ENCODE peak calls at places on chromosomes 4 and X, in nine cellular contexts. M is lower leg skin, J is AG10803, G is colonic mucosa, X is RWPE2, R is lung, U is upper lobe of right lung, S is fibroblast of mammary gland, D is BE2C. W is an unnamed sample.

GRCh38 chr4:177107288-177107901 is 202.3 kb upstream of the NEIL3 start:
- DNase-seq in R (no peak), S (peak), G (no peak), U (no peak), D (no peak), X (no peak), M (no peak), J (peak), W (peak)

GRCh38 chr4:114286275-114286674 is 306.8 kb upstream of the ARSJ start:
- DNase-seq in R (no peak), U (no peak), S (peak), M (no peak), G (no peak), X (no peak), J (no peak), D (no peak), W (no peak)

GRCh38 chrX:124208675-124209074 is 123.8 kb upstream of the TEX13D start:
- DNase-seq in D (no peak), S (no peak), G (no peak), M (no peak), U (no peak), R (no peak), X (no peak), J (no peak), W (no peak)

GRCh38 chr4:100517864-100518341 is at the start of gene EMCN:
- DNase-seq in X (no peak), D (no peak), S (peak), M (no peak), U (no peak), J (peak), R (no peak), G (no peak), W (peak)

GRCh38 chr4:159071178-159071968 is 31.5 kb upstream of the RAPGEF2 start:
- DNase-seq in G (peak), R (no peak), M (no peak), X (no peak), U (no peak), D (no peak), S (peak), J (peak), W (peak)

GRCh38 chrX:154540897-154541535 is 5.6 kb downstream of the G6PD start:
- DNase-seq in X (peak), G (no peak), S (no peak), D (no peak), U (peak), J (no peak), M (no peak), R (peak), W (no peak)

GRCh38 chrX:119343856-119344255 is 55.3 kb upstream of the SLC25A43 start:
- DNase-seq in M (no peak), J (no peak), D (no peak), R (no peak), X (no peak), U (no peak), G (peak), S (no peak), W (no peak)

GRCh38 chr4:151031831-151032605 is 16.9 kb upstream of the LRBA start:
- DNase-seq in X (no peak), S (peak), R (no peak), G (no peak), D (no peak), M (peak), J (peak), U (no peak), W (peak)

GRCh38 chr4:184262901-184263300 is 45.2 kb upstream of the ENPP6 start:
- DNase-seq in U (no peak), S (peak), J (peak), G (peak), X (no peak), M (no peak), D (no peak), R (no peak), W (no peak)

GRCh38 chr4:38313175-38313574 is 350.8 kb upstream of the KLF3 start:
- DNase-seq in S (no peak), D (no peak), G (peak), U (no peak), M (no peak), J (no peak), X (no peak), R (no peak), W (no peak)

GRCh38 chrX:120125444-120125843 is 9.7 kb upstream of the RHOXF1 start:
- DNase-seq in D (no peak), U (no peak), X (no peak), J (no peak), S (peak), M (no peak), R (no peak), G (no peak), W (no peak)

GRCh38 chrX:29690061-29690460 is 525.3 kb upstream of the MAGEB2 start:
- DNase-seq in M (no peak), U (no peak), S (peak), J (peak), R (no peak), G (no peak), X (no peak), D (no peak), W (peak)

GRCh38 chr4:67456577-67457196 is 88.6 kb downstream of the CENPC start:
- DNase-seq in M (no peak), D (no peak), X (no peak), G (peak), U (no peak), J (no peak), R (no peak), S (no peak), W (no peak)

GRCh38 chr4:101685126-101685525 is 105.4 kb upstream of the BANK1 start:
- DNase-seq in X (no peak), J (no peak), D (no peak), U (no peak), G (no peak), S (no peak), M (no peak), R (no peak), W (no peak)

GRCh38 chr4:96016615-96017299 is 176.9 kb downstream of the PDHA2 start:
- DNase-seq in X (no peak), R (no peak), M (no peak), U (no peak), S (peak), J (no peak), G (no peak), D (no peak), W (peak)

GRCh38 chr4:53490965-53491622 is 100.2 kb downstream of the LNX1 start:
- DNase-seq in R (no peak), D (peak), U (no peak), S (peak), X (no peak), G (peak), J (peak), M (no peak), W (peak)

DNA sequence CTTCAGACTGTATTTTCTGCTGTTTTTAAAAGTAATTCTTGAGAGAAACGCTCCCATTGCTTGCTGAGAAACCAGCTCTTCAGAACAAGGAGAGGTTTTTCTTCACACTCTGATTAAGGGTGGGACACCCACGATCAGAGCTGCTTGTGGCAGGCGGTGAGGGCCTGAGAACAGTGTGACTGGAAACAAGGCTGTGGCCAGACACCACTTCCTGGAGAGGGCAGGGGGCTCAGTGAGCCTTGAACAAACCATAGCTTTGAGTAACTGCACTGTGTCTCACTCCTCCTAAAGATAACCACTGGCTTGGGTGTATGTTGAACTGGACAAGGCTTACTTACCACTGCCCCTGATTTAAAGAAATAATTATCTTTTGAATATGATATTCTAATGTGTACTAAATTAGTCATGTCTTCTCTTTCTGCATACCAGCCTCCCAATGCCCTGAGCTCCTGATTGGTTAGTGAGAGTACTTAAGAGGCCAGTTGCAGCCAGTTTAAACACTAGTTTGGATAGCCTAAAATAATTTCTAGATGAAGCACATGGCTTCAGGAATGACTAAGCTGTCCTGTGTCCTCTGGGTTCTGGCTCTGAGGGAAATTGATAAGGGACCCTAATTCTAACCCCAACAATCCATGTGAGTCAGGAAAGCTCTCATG is 3.7 kb upstream of the GPR82 start:
- DNase-seq in M (no peak), X (no peak), G (no peak), R (no peak), U (no peak), J (no peak), S (peak), D (no peak), W (no peak)
- H3K4me3 ChIP-seq in M (no peak), X (no peak), G (no peak), R (no peak), U (no peak), J (no peak), S (no peak), D (no peak), W (no peak)

GRCh38 chr4:75058486-75058885 is 125.6 kb downstream of the PARM1 start:
- DNase-seq in G (no peak), R (no peak), U (no peak), S (no peak), X (no peak), M (no peak), J (no peak), D (no peak), W (no peak)

GRCh38 chr4:75051431-75051830 is 118.5 kb downstream of the PARM1 start:
- DNase-seq in G (no peak), S (no peak), M (no peak), R (no peak), D (no peak), X (no peak), U (no peak), J (no peak), W (no peak)

GRCh38 chr4:75054089-75054488 is 121.2 kb downstream of the PARM1 start:
- DNase-seq in M (no peak), G (no peak), U (no peak), J (no peak), D (no peak), S (no peak), X (no peak), R (no peak), W (no peak)

GRCh38 chr4:75057369-75057768 is 124.5 kb downstream of the PARM1 start:
- DNase-seq in M (no peak), S (no peak), R (no peak), U (no peak), X (no peak), D (no peak), G (no peak), J (no peak), W (no peak)

GRCh38 chr4:75056277-75056676 is 123.4 kb downstream of the PARM1 start:
- DNase-seq in J (no peak), U (no peak), S (no peak), M (no peak), X (no peak), D (no peak), G (no peak), R (no peak), W (no peak)
- TF ChIP-seq CTCF in J (no peak), U (no peak), S (no peak), M (no peak), X (no peak), D (peak), G (no peak), R (no peak), W (no peak)

DNA sequence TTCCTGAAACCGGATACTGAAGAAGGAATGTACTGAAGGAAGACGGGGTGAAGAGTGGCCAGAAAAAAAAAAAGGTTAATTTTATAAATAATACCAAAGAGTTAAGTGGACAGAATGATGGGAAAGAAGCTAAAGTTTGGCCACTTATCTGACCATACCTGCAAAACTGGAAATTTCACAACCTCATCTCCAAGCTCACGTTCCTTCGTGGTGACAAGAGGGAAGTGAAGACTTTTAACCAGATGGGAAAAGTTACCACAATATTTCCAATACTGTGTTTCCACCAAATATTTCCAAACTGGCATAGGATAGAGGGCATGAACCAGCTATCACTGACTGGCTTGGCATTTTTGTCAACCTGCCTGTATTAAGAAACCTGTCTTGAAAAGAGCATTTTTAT is 56.4 kb downstream of the MAML3 start:
- DNase-seq in R (no peak), U (no peak), D (no peak), G (no peak), J (no peak), X (no peak), M (no peak), S (no peak), W (no peak)
- H3K4me3 ChIP-seq in R (no peak), U (no peak), D (no peak), G (no peak), J (no peak), X (no peak), M (no peak), S (no peak), W (no peak)

DNA sequence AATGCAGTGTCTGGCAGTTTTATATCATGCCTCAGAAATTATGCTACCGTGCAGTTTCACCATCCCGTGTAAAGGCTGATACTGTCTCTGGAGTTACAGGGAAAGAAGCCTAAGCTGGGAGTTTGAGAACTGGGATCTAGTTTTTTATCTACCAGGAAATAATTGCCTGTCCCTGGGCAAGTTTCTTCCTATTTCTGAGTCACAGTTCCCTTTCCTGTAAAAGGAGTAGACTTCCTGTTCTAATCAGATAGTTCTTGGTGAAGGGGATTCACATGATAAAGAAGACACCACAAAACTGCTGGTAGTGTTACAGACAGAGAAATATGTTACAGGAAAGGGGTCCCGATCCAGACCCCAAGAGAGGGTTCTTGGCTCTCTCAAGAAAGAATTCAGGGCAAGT is 17.1 kb downstream of the HERC3 start:
- DNase-seq in G (no peak), U (no peak), S (no peak), M (no peak), R (no peak), X (no peak), J (no peak), D (no peak), W (no peak)
- TF ChIP-seq CTCF in G (no peak), U (no peak), S (no peak), M (no peak), R (no peak), X (no peak), J (no peak), D (no peak), W (no peak)

GRCh38 chr4:25973346-25973745 is 59.3 kb downstream of the SMIM20 start:
- DNase-seq in M (no peak), U (no peak), D (no peak), G (no peak), X (no peak), S (no peak), R (no peak), J (peak), W (no peak)

GRCh38 chr4:25970241-25970675 is 56.2 kb downstream of the SMIM20 start:
- DNase-seq in G (peak), J (peak), R (no peak), S (no peak), D (no peak), X (no peak), U (peak), M (no peak), W (peak)

GRCh38 chr4:25966171-25966570 is 52.2 kb downstream of the SMIM20 start:
- DNase-seq in U (no peak), X (no peak), D (no peak), M (no peak), S (no peak), R (no peak), G (no peak), J (peak), W (peak)

GRCh38 chr4:25969374-25969773 is 55.4 kb downstream of the SMIM20 start:
- DNase-seq in J (no peak), M (no peak), S (no peak), D (peak), G (no peak), R (no peak), U (peak), X (no peak), W (no peak)

GRCh38 chr4:25970691-25971427 is 56.8 kb downstream of the SMIM20 start:
- DNase-seq in S (no peak), G (peak), J (no peak), D (no peak), U (peak), R (no peak), X (no peak), M (no peak), W (peak)
- H3K4me3 ChIP-seq in S (no peak), G (no peak), J (no peak), D (no peak), U (no peak), R (no peak), X (no peak), M (no peak), W (no peak)